ENCODE peak calls at places on chromosome 3, in nine cellular contexts. O is CD4-positive, alpha-beta T cell; S is HTR-8/SVneo; U is AG10803; W is amniotic epithelial cell; Y is fibroblast of lung; A is Kasumi-1; B is activated T-helper 2 cell treated with anti-CD3 and anti-CD28 coated beads, Interferon-gamma antibody, Interleukin-2, Interleukin-4, amounts not matched to agents 10 μg/mL and 5 μg/mL and 100 μg/mL, durations not matched to agents 14 hours and 24 hours and 36 hours; D is SK-N-MC. R is an unnamed sample.
A peak's percentile ranks its signal among the peaks of the same experiment; 100 is the strongest.

GRCh38 chr3:142087676-142088075 is 61.7 kb downstream of the TFDP2 start:
- DNase-seq in O (no peak), S (no peak), U (peak; percentile 82), W (peak; percentile 66), Y (peak; percentile 11), A (no peak), B (no peak), D (no peak), R (no peak)

GRCh38 chr3:128849776-128850542 is 29.5 kb upstream of the ACAD9 start:
- DNase-seq in O (no peak), S (peak; percentile 21), U (peak; percentile 26), W (peak; percentile 16), Y (no peak), A (no peak), B (no peak), D (no peak), R (peak; percentile 9)

GRCh38 chr3:182596673-182597410 is 196.5 kb upstream of the ATP11B start:
- DNase-seq in O (no peak), S (no peak), U (no peak), W (no peak), Y (no peak), A (no peak), B (no peak), D (no peak), R (no peak)

GRCh38 chr3:153172796-153173757 is 11.1 kb downstream of the RAP2B start:
- DNase-seq in O (no peak), S (no peak), U (no peak), W (no peak), Y (no peak), A (no peak), B (no peak), D (no peak), R (no peak)

GRCh38 chr3:197495059-197495455 is 60.7 kb downstream of the BDH1 start:
- DNase-seq in O (no peak), S (no peak), U (no peak), W (no peak), Y (no peak), A (no peak), B (no peak), D (no peak), R (no peak)

GRCh38 chr3:123295901-123296250 is 94.1 kb downstream of the SEC22A start:
- DNase-seq in O (no peak), S (no peak), U (no peak), W (no peak), Y (no peak), A (no peak), B (no peak), D (no peak), R (no peak)

GRCh38 chr3:69712244-69712643 is 27.0 kb upstream of the MITF start:
- DNase-seq in O (no peak), S (no peak), U (no peak), W (peak; percentile 76), Y (no peak), A (no peak), B (no peak), D (no peak), R (no peak)

GRCh38 chr3:143209715-143210059 is 90.1 kb downstream of the CHST2 start:
- DNase-seq in O (no peak), S (no peak), U (no peak), W (no peak), Y (no peak), A (no peak), B (no peak), D (no peak), R (no peak)

GRCh38 chr3:8938021-8938420 is 25.3 kb downstream of the RAD18 start:
- DNase-seq in O (no peak), S (peak; percentile 9), U (peak; percentile 45), W (peak; percentile 56), Y (peak; percentile 42), A (peak; percentile 78), B (no peak), D (no peak), R (peak; percentile 66)

GRCh38 chr3:135458539-135458938 is 507.0 kb upstream of the PPP2R3A start:
- DNase-seq in O (no peak), S (no peak), U (no peak), W (no peak), Y (no peak), A (no peak), B (no peak), D (no peak), R (no peak)

GRCh38 chr3:87771338-87772059 is 287.3 kb downstream of the CGGBP1 start:
- DNase-seq in O (no peak), S (no peak), U (peak; percentile 29), W (peak; percentile 10), Y (no peak), A (peak; percentile 53), B (no peak), D (no peak), R (peak; percentile 46)

GRCh38 chr3:129623447-129624118 is 17.1 kb upstream of the PLXND1 start:
- DNase-seq in O (no peak), S (no peak), U (no peak), W (no peak), Y (no peak), A (no peak), B (no peak), D (no peak), R (no peak)

GRCh38 chr3:46472736-46473135 is 8.0 kb upstream of the LTF start:
- DNase-seq in O (no peak), S (no peak), U (no peak), W (no peak), Y (no peak), A (no peak), B (no peak), D (no peak), R (no peak)

GRCh38 chr3:196166741-196167140 is 44.5 kb downstream of the ZDHHC19 start:
- DNase-seq in O (no peak), S (no peak), U (no peak), W (no peak), Y (no peak), A (no peak), B (no peak), D (no peak), R (no peak)

GRCh38 chr3:161644871-161645636 is 148.4 kb downstream of the OTOL1 start:
- DNase-seq in O (no peak), S (no peak), U (no peak), W (no peak), Y (no peak), A (no peak), B (no peak), D (no peak), R (no peak)

GRCh38 chr3:112769624-112770023 is 77.0 kb downstream of the CD200R1L start:
- DNase-seq in O (no peak), S (no peak), U (peak; percentile 75), W (peak; percentile 44), Y (no peak), A (no peak), B (no peak), D (no peak), R (no peak)

GRCh38 chr3:74614133-74614967 is at the start of gene CNTN3:
- DNase-seq in O (no peak), S (no peak), U (peak; percentile 58), W (no peak), Y (peak; percentile 37), A (no peak), B (no peak), D (no peak), R (no peak)

GRCh38 chr3:157239082-157239704 is 79.2 kb upstream of the CCNL1 start:
- DNase-seq in O (peak; percentile 57), S (peak; percentile 38), U (peak; percentile 45), W (peak; percentile 65), Y (peak; percentile 45), A (peak; percentile 68), B (peak; percentile 57), D (no peak), R (peak; percentile 54)

R was measured in ACHN.